ENCODE peak calls at places on chromosomes 4 and X, in four cellular contexts. T is transverse colon, Y is vagina, B is esophagus squamous epithelium. P is an unnamed sample. For H3K4me1, the result is how much of the 10 kb centered on the place peaks cover.

GRCh38 chr4:2426711-2427275 is 8.0 kb downstream of the CFAP99 start:
- DNase-seq in B (no peak), T (no peak), Y (no peak), P (no peak)

GRCh38 chrX:53288173-53288572 is 6.8 kb upstream of the IQSEC2 start:
- DNase-seq in B (no peak), T (no peak), Y (no peak), P (no peak)

GRCh38 chr4:89753601-89754066 is 83.3 kb downstream of the SNCA start:
- DNase-seq in T (no peak), B (no peak), Y (no peak), P (no peak)

GRCh38 chr4:41819621-41820020 is 71.1 kb upstream of the PHOX2B start:
- DNase-seq in B (no peak), T (no peak), Y (no peak), P (no peak)

GRCh38 chr4:188728359-188728758 is 589.1 kb downstream of the TRIML1 start:
- DNase-seq in Y (no peak), T (no peak), B (no peak), P (no peak)

GRCh38 chr4:107115185-107115847 is 79.2 kb upstream of the DKK2 start:
- DNase-seq in B (no peak), T (no peak), Y (no peak), P (no peak)

GRCh38 chr4:83728191-83728590 is 192.3 kb downstream of the GPAT3 start:
- DNase-seq in T (no peak), B (no peak), Y (no peak), P (no peak)

GRCh38 chrX:40976971-40977370 is 108.3 kb upstream of the USP9X start:
- DNase-seq in Y (no peak), B (no peak), T (no peak), P (no peak)

GRCh38 chr4:80306255-80306654 is 29.3 kb upstream of the CFAP299 start:
- DNase-seq in Y (no peak), T (no peak), B (no peak), P (no peak)

GRCh38 chr4:108519911-108520310 is 100.5 kb upstream of the RPL34 start:
- DNase-seq in T (no peak), Y (no peak), B (no peak), P (no peak)

GRCh38 chr4:168981460-168981859 is 28.6 kb downstream of the CBR4 start:
- DNase-seq in B (no peak), T (no peak), Y (no peak), P (no peak)

GRCh38 chr4:83248486-83248885 is 36.1 kb downstream of the COQ2 start:
- DNase-seq in Y (no peak), B (no peak), T (peak), P (no peak)

GRCh38 chr4:147518086-147518485 is 37.2 kb downstream of the EDNRA start:
- DNase-seq in Y (no peak), T (no peak), B (no peak), P (no peak)

GRCh38 chr4:53680588-53680987 is 89.3 kb upstream of the LNX1 start:
- DNase-seq in B (no peak), Y (no peak), T (no peak), P (no peak)

GRCh38 chrX:84933956-84934556 is 69.6 kb upstream of the APOOL start:
- DNase-seq in T (no peak), B (no peak), Y (no peak), P (no peak)

GRCh38 chr4:119585771-119586170 is 42.8 kb downstream of the PDE5A start:
- DNase-seq in Y (no peak), B (no peak), T (no peak), P (no peak)

GRCh38 chr4:114879916-114880315 is 233.5 kb downstream of the NDST4 start:
- DNase-seq in Y (no peak), B (no peak), T (no peak), P (no peak)

GRCh38 chr4:5693871-5694270 is 14.5 kb downstream of the EVC2 start:
- DNase-seq in B (no peak), T (no peak), Y (no peak), P (no peak)

GRCh38 chr4:16714191-16714590 is 184.3 kb downstream of the LDB2 start:
- DNase-seq in Y (no peak), B (no peak), T (no peak), P (no peak)

GRCh38 chr4:15719506-15719905 is 16.6 kb downstream of the BST1 start:
- DNase-seq in T (no peak), Y (no peak), B (no peak), P (no peak)

GRCh38 chr4:142718981-142719380 is 127.1 kb downstream of the INPP4B start:
- DNase-seq in Y (no peak), B (no peak), T (no peak), P (no peak)

GRCh38 chr4:22695011-22695410 is 2.3 kb downstream of the GBA3 start:
- DNase-seq in Y (no peak), B (no peak), T (no peak), P (no peak)

GRCh38 chr4:89744915-89745314 is 92.0 kb downstream of the SNCA start:
- DNase-seq in T (no peak), B (no peak), Y (no peak), P (no peak)

GRCh38 chr4:101217353-101218031 is 129.8 kb downstream of the PPP3CA start:
- DNase-seq in Y (no peak), B (no peak), T (no peak), P (no peak)

GRCh38 chr4:165799384-165799815 is 73.6 kb upstream of the TLL1 start:
- DNase-seq in T (no peak), Y (no peak), B (no peak), P (no peak)

GRCh38 chr4:107283587-107284559 is 247.8 kb upstream of the DKK2 start:
- DNase-seq in Y (no peak), B (no peak), T (no peak), P (peak)

GRCh38 chrX:38205037-38205436 is 15.6 kb downstream of the SRPX start:
- DNase-seq in B (no peak), Y (no peak), T (no peak), P (no peak)

GRCh38 chr4:48008021-48008596 is 8.4 kb downstream of the CNGA1 start:
- DNase-seq in B (no peak), Y (no peak), T (no peak), P (no peak)

GRCh38 chr4:142112451-142112850 is 476.1 kb downstream of the IL15 start:
- DNase-seq in T (no peak), B (no peak), Y (no peak), P (no peak)

GRCh38 chr4:107564326-107564725 is 155.7 kb downstream of the PAPSS1 start:
- DNase-seq in Y (no peak), B (no peak), T (no peak), P (no peak)

GRCh38 chr4:6682862-6683590 is 10.7 kb upstream of the S100P start:
- DNase-seq in T (no peak), B (no peak), Y (no peak), P (no peak)

GRCh38 chrX:3712080-3712869 is 1.2 kb downstream of the PRKX start:
- DNase-seq in B (no peak), Y (no peak), T (peak), P (peak)

GRCh38 chr4:38858097-38858420 is 1.4 kb upstream of the TLR6 start:
- DNase-seq in Y (no peak), T (no peak), B (no peak), P (no peak)

GRCh38 chr4:38856524-38857337 is at the start of gene TLR6:
- DNase-seq in Y (no peak), B (no peak), T (peak), P (no peak)

GRCh38 chr4:38856046-38856445 is 571 bp downstream of the TLR6 start:
- DNase-seq in T (no peak), Y (no peak), B (no peak), P (no peak)

GRCh38 chr4:38859501-38859900 is 2.9 kb upstream of the TLR6 start:
- DNase-seq in Y (no peak), B (no peak), T (no peak), P (no peak)

GRCh38 chr4:38857354-38858096 is 908 bp upstream of the TLR6 start:
- DNase-seq in B (peak), Y (no peak), T (peak), P (no peak)
- H3K4me1 ChIP-seq in B (under half), Y (under half), T (under half), P (under half)

DNA sequence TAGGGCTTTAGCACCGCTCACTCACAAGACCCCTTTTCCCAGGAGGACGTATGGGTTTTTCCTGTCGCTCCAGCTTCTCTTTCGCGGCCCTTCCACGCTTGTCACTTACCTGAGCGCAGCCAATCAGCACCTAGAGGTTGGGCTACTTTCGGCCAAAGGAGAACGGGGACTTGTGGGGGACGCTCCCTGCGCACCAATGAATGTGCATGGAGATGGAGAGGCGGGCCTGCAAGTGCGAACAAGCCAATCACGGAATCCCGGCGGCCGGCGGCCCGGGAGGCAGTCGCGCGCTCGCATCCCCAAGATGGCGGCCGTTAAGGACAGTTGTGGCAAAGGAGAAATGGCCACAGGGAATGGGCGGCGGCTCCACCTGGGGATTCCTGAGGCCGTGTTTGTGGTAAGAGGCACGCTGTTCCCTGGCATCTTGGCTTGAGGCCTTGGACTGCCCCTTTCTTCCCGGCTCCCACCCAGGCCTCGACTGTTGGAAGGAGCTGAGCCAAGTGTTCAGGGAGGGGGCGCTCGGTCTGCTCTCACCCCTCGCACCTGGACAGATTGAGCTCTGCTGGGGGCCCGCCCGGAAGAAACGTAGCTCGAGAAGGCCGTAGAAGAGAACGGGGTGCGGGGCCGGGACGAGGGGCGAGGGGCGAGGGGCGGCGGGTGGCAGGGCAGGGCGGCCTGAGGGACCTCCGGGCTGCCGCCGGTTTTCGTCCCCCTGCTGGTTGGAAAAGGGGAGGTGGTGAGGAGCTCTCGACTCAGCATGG is at the start of gene VBP1:
- DNase-seq in B (peak), Y (peak), T (peak), P (peak)
- TF ChIP-seq POLR2A in B (peak), Y (no peak), T (no peak), P (no peak)

DNA sequence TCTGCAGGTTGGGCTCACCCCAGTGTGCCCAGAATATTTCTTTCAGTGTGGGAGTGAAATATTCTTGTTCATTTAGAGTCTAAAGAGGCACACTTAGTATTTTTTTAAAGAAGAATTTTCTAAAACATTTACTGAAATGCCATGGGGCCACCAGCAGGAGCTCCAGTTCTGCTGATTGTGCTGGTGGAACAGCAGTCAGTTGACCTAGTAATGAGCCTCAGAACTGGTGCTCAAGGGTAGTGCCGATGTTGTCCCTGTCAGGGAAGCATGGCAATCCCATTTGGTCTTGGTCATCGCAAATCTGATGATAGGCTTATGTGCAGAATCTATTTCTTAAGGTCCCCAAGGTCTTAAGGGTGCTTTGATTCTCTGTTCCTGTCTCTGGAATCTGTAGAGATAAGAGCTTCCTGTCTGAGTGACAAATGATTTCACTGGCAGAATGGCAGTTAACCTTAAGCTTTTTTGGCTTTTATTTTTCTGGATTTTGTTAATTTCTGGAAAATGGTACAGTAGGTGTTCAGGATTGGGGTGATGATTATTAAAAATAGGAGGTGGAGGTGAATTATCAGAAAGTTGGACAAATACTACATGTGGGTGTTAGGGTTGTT is 31.3 kb downstream of the JADE1 start:
- DNase-seq in B (no peak), Y (no peak), T (no peak), P (no peak)
- H3K4me1 ChIP-seq in B (under half), Y (under half), T (under half), P (under half)

GRCh38 chr4:186191266-186192067 is at the start of gene CYP4V2:
- DNase-seq in B (peak), T (peak), Y (no peak), P (peak)
- TF ChIP-seq POLR2A in B (peak), T (peak), Y (no peak), P (peak)

GRCh38 chr4:122669911-122670738 is 49.3 kb upstream of the IL21 start:
- DNase-seq in Y (no peak), B (no peak), T (no peak), P (no peak)

GRCh38 chr4:122668241-122668640 is 47.4 kb upstream of the IL21 start:
- DNase-seq in T (no peak), B (no peak), Y (no peak), P (no peak)

GRCh38 chr4:122673252-122673651 is 52.4 kb upstream of the IL21 start:
- DNase-seq in B (no peak), T (no peak), Y (no peak), P (no peak)

GRCh38 chr4:122674371-122674770 is 53.5 kb upstream of the IL21 start:
- DNase-seq in Y (no peak), B (no peak), T (no peak), P (no peak)

GRCh38 chr4:122672091-122672490 is 51.2 kb upstream of the IL21 start:
- DNase-seq in Y (no peak), B (no peak), T (no peak), P (no peak)
- H3K4me1 ChIP-seq in Y (under half), B (under half), T (under half), P (under half)

GRCh38 chr4:125739760-125740159 is 425.0 kb downstream of the FAT4 start:
- DNase-seq in B (no peak), T (no peak), Y (no peak), P (no peak)
- TF ChIP-seq POLR2A in B (no peak), T (no peak), Y (no peak), P (no peak)

P was measured in tibial nerve.